ENCODE peak calls at places on chromosomes 4 and X, in ten cellular contexts. One of them, this sample, is unnamed.

GRCh38 chr4:7130610-7131211 is 61.6 kb upstream of the SORCS2 start:
- DNase-seq in kidney: no peak
- DNase-seq in fibroblast of mammary gland: no peak
- DNase-seq in heart left ventricle: no peak
- DNase-seq in thyroid gland: no peak
- DNase-seq in nephron progenitor cell: no peak
- DNase-seq in fibroblast of the aortic adventitia: no peak
- DNase-seq in CD4-positive, alpha-beta T cell: no peak
- DNase-seq in cardiac fibroblast: no peak
- DNase-seq in activated CD8-positive, alpha-beta T cell treated with anti-CD3 and anti-CD28 coated beads for 36 hours: no peak
- DNase-seq in this sample: no peak

GRCh38 chr4:80071643-80072606 is 1.1 kb downstream of the ANTXR2 start:
- DNase-seq in cardiac fibroblast: peak; percentile 49
- DNase-seq in fibroblast of the aortic adventitia: peak; percentile 46
- DNase-seq in heart left ventricle: peak; percentile 49
- DNase-seq in CD4-positive, alpha-beta T cell: peak; percentile 41
- DNase-seq in fibroblast of mammary gland: no peak
- DNase-seq in nephron progenitor cell: peak; percentile 63
- DNase-seq in kidney: peak; percentile 82
- DNase-seq in thyroid gland: peak; percentile 29
- DNase-seq in activated CD8-positive, alpha-beta T cell treated with anti-CD3 and anti-CD28 coated beads for 36 hours: peak; percentile 80
- DNase-seq in this sample: peak; percentile 69

GRCh38 chr4:8281519-8282133 is 12.1 kb downstream of the HTRA3 start:
- DNase-seq in heart left ventricle: peak; percentile 66
- DNase-seq in CD4-positive, alpha-beta T cell: no peak
- DNase-seq in nephron progenitor cell: no peak
- DNase-seq in cardiac fibroblast: peak; percentile 87
- DNase-seq in fibroblast of mammary gland: peak; percentile 69
- DNase-seq in thyroid gland: no peak
- DNase-seq in fibroblast of the aortic adventitia: peak; percentile 93
- DNase-seq in kidney: peak; percentile 70
- DNase-seq in activated CD8-positive, alpha-beta T cell treated with anti-CD3 and anti-CD28 coated beads for 36 hours: no peak
- DNase-seq in this sample: peak; percentile 59

GRCh38 chr4:70397580-70397979 is at the start of gene OPRPN:
- DNase-seq in activated CD8-positive, alpha-beta T cell treated with anti-CD3 and anti-CD28 coated beads for 36 hours: no peak
- DNase-seq in heart left ventricle: no peak
- DNase-seq in thyroid gland: no peak
- DNase-seq in nephron progenitor cell: no peak
- DNase-seq in fibroblast of mammary gland: no peak
- DNase-seq in CD4-positive, alpha-beta T cell: no peak
- DNase-seq in cardiac fibroblast: no peak
- DNase-seq in kidney: no peak
- DNase-seq in fibroblast of the aortic adventitia: no peak
- DNase-seq in this sample: no peak

GRCh38 chrX:70479970-70480659 is 35.5 kb downstream of the DLG3 start:
- DNase-seq in activated CD8-positive, alpha-beta T cell treated with anti-CD3 and anti-CD28 coated beads for 36 hours: no peak
- DNase-seq in nephron progenitor cell: no peak
- DNase-seq in fibroblast of the aortic adventitia: no peak
- DNase-seq in thyroid gland: peak; percentile 41
- DNase-seq in kidney: no peak
- DNase-seq in cardiac fibroblast: peak; percentile 23
- DNase-seq in CD4-positive, alpha-beta T cell: no peak
- DNase-seq in fibroblast of mammary gland: peak; percentile 41
- DNase-seq in heart left ventricle: peak; percentile 6
- DNase-seq in this sample: no peak

GRCh38 chr4:54659213-54660144 is 1.7 kb downstream of the KIT start:
- DNase-seq in fibroblast of the aortic adventitia: peak; percentile 4
- DNase-seq in cardiac fibroblast: peak; percentile 18
- DNase-seq in CD4-positive, alpha-beta T cell: no peak
- DNase-seq in heart left ventricle: no peak
- DNase-seq in kidney: no peak
- DNase-seq in thyroid gland: peak; percentile 72
- DNase-seq in fibroblast of mammary gland: peak; percentile 25
- DNase-seq in activated CD8-positive, alpha-beta T cell treated with anti-CD3 and anti-CD28 coated beads for 36 hours: peak; percentile 12
- DNase-seq in nephron progenitor cell: peak; percentile 53
- DNase-seq in this sample: no peak

GRCh38 chr4:15676039-15676438 is 5.6 kb upstream of the FAM200B start:
- DNase-seq in kidney: no peak
- DNase-seq in cardiac fibroblast: no peak
- DNase-seq in fibroblast of mammary gland: no peak
- DNase-seq in nephron progenitor cell: no peak
- DNase-seq in fibroblast of the aortic adventitia: no peak
- DNase-seq in heart left ventricle: no peak
- DNase-seq in CD4-positive, alpha-beta T cell: no peak
- DNase-seq in activated CD8-positive, alpha-beta T cell treated with anti-CD3 and anti-CD28 coated beads for 36 hours: no peak
- DNase-seq in thyroid gland: no peak
- DNase-seq in this sample: no peak

GRCh38 chr4:72063726-72064125 is 31.9 kb downstream of the NPFFR2 start:
- DNase-seq in thyroid gland: no peak
- DNase-seq in fibroblast of mammary gland: no peak
- DNase-seq in cardiac fibroblast: no peak
- DNase-seq in nephron progenitor cell: no peak
- DNase-seq in kidney: no peak
- DNase-seq in heart left ventricle: no peak
- DNase-seq in CD4-positive, alpha-beta T cell: no peak
- DNase-seq in fibroblast of the aortic adventitia: no peak
- DNase-seq in activated CD8-positive, alpha-beta T cell treated with anti-CD3 and anti-CD28 coated beads for 36 hours: no peak
- DNase-seq in this sample: no peak

GRCh38 chr4:38837849-38838248 is 18.8 kb downstream of the TLR6 start:
- DNase-seq in heart left ventricle: no peak
- DNase-seq in CD4-positive, alpha-beta T cell: no peak
- DNase-seq in cardiac fibroblast: peak; percentile 60
- DNase-seq in fibroblast of mammary gland: peak; percentile 56
- DNase-seq in nephron progenitor cell: no peak
- DNase-seq in activated CD8-positive, alpha-beta T cell treated with anti-CD3 and anti-CD28 coated beads for 36 hours: no peak
- DNase-seq in thyroid gland: no peak
- DNase-seq in kidney: no peak
- DNase-seq in fibroblast of the aortic adventitia: peak; percentile 37
- DNase-seq in this sample: no peak

GRCh38 chrX:135688137-135688536 is 25.3 kb upstream of the CT45A1 start:
- DNase-seq in heart left ventricle: no peak
- DNase-seq in activated CD8-positive, alpha-beta T cell treated with anti-CD3 and anti-CD28 coated beads for 36 hours: no peak
- DNase-seq in thyroid gland: no peak
- DNase-seq in cardiac fibroblast: no peak
- DNase-seq in kidney: no peak
- DNase-seq in fibroblast of the aortic adventitia: no peak
- DNase-seq in fibroblast of mammary gland: no peak
- DNase-seq in CD4-positive, alpha-beta T cell: no peak
- DNase-seq in nephron progenitor cell: no peak
- DNase-seq in this sample: no peak
- TF ChIP-seq CTCF in heart left ventricle: no peak
- TF ChIP-seq CTCF in activated CD8-positive, alpha-beta T cell treated with anti-CD3 and anti-CD28 coated beads for 36 hours: no peak
- TF ChIP-seq CTCF in thyroid gland: no peak
- TF ChIP-seq CTCF in cardiac fibroblast: peak; percentile 10
- TF ChIP-seq CTCF in kidney: no peak
- TF ChIP-seq CTCF in fibroblast of the aortic adventitia: no peak
- TF ChIP-seq CTCF in fibroblast of mammary gland: no peak
- TF ChIP-seq CTCF in CD4-positive, alpha-beta T cell: no peak
- TF ChIP-seq CTCF in nephron progenitor cell: no peak
- TF ChIP-seq CTCF in this sample: no peak

GRCh38 chrX:150361777-150362351 is 1.3 kb upstream of the MAMLD1 start:
- DNase-seq in thyroid gland: peak; percentile 31
- DNase-seq in activated CD8-positive, alpha-beta T cell treated with anti-CD3 and anti-CD28 coated beads for 36 hours: peak; percentile 33
- DNase-seq in fibroblast of mammary gland: no peak
- DNase-seq in nephron progenitor cell: peak; percentile 22
- DNase-seq in CD4-positive, alpha-beta T cell: no peak
- DNase-seq in fibroblast of the aortic adventitia: peak; percentile 12
- DNase-seq in kidney: peak; percentile 85
- DNase-seq in cardiac fibroblast: no peak
- DNase-seq in heart left ventricle: no peak
- DNase-seq in this sample: peak; percentile 39

GRCh38 chrX:150363561-150364346 is 637 bp downstream of the MAMLD1 start:
- DNase-seq in heart left ventricle: no peak
- DNase-seq in cardiac fibroblast: peak; percentile 49
- DNase-seq in thyroid gland: peak; percentile 8
- DNase-seq in kidney: peak; percentile 82
- DNase-seq in fibroblast of mammary gland: peak; percentile 37
- DNase-seq in nephron progenitor cell: peak; percentile 32
- DNase-seq in fibroblast of the aortic adventitia: peak; percentile 30
- DNase-seq in activated CD8-positive, alpha-beta T cell treated with anti-CD3 and anti-CD28 coated beads for 36 hours: peak; percentile 33
- DNase-seq in CD4-positive, alpha-beta T cell: no peak
- DNase-seq in this sample: peak; percentile 47

GRCh38 chrX:150362599-150363481 is at the start of gene MAMLD1:
- DNase-seq in cardiac fibroblast: peak; percentile 80
- DNase-seq in nephron progenitor cell: peak; percentile 53
- DNase-seq in activated CD8-positive, alpha-beta T cell treated with anti-CD3 and anti-CD28 coated beads for 36 hours: peak; percentile 63
- DNase-seq in kidney: peak; percentile 91
- DNase-seq in CD4-positive, alpha-beta T cell: peak; percentile 32
- DNase-seq in fibroblast of the aortic adventitia: peak; percentile 77
- DNase-seq in fibroblast of mammary gland: peak; percentile 74
- DNase-seq in thyroid gland: peak; percentile 64
- DNase-seq in heart left ventricle: peak; percentile 76
- DNase-seq in this sample: peak; percentile 76

GRCh38 chrX:150360331-150360730 is 2.8 kb upstream of the MAMLD1 start:
- DNase-seq in activated CD8-positive, alpha-beta T cell treated with anti-CD3 and anti-CD28 coated beads for 36 hours: no peak
- DNase-seq in kidney: no peak
- DNase-seq in cardiac fibroblast: no peak
- DNase-seq in heart left ventricle: no peak
- DNase-seq in fibroblast of mammary gland: no peak
- DNase-seq in CD4-positive, alpha-beta T cell: no peak
- DNase-seq in nephron progenitor cell: no peak
- DNase-seq in thyroid gland: no peak
- DNase-seq in fibroblast of the aortic adventitia: no peak
- DNase-seq in this sample: no peak

DNA sequence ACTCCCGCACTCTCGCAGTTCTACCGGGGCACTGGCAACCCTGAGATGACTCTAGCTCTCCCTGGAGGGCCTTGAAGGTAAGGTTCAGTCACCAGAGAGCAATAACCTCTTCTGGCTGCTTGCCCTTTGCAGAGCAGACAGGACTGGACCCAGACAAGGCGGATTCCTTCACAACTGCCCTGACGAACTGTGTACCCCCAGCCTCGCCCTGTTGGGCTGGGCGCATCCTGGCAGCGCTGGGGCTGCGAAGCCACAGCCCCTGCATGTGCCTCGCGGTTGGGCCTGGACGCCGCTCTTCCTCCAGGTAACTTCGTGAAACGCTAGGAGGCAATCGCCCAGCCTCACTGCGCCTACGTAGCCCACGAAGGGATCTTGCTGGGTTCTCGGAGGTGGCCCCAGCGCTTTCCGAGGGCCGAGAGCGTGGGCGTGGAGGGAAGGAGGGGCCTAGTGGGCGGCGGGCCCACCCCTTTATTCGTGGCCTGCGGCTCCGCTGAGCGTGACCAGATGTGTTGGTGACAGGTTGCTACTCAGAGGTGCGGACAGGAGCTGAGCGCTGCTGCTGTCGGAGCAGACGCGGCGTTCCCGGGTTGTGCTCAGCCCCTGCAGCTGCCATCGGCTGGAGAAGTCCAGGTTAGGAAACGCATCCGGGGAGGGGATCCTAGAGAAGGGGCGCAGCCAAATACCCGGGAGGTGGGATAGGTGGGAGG is 1.9 kb upstream of the MAMLD1 start:
- DNase-seq in nephron progenitor cell: peak; percentile 25
- DNase-seq in thyroid gland: peak; percentile 14
- DNase-seq in kidney: peak; percentile 73
- DNase-seq in cardiac fibroblast: no peak
- DNase-seq in activated CD8-positive, alpha-beta T cell treated with anti-CD3 and anti-CD28 coated beads for 36 hours: peak; percentile 48
- DNase-seq in fibroblast of the aortic adventitia: no peak
- DNase-seq in heart left ventricle: no peak
- DNase-seq in fibroblast of mammary gland: no peak
- DNase-seq in CD4-positive, alpha-beta T cell: no peak
- DNase-seq in this sample: peak; percentile 38
- TF ChIP-seq CTCF in nephron progenitor cell: no peak
- TF ChIP-seq CTCF in thyroid gland: no peak
- TF ChIP-seq CTCF in kidney: peak; percentile 3
- TF ChIP-seq CTCF in cardiac fibroblast: no peak
- TF ChIP-seq CTCF in activated CD8-positive, alpha-beta T cell treated with anti-CD3 and anti-CD28 coated beads for 36 hours: no peak
- TF ChIP-seq CTCF in fibroblast of the aortic adventitia: no peak
- TF ChIP-seq CTCF in heart left ventricle: no peak
- TF ChIP-seq CTCF in fibroblast of mammary gland: no peak
- TF ChIP-seq CTCF in CD4-positive, alpha-beta T cell: no peak
- TF ChIP-seq CTCF in this sample: no peak

DNA sequence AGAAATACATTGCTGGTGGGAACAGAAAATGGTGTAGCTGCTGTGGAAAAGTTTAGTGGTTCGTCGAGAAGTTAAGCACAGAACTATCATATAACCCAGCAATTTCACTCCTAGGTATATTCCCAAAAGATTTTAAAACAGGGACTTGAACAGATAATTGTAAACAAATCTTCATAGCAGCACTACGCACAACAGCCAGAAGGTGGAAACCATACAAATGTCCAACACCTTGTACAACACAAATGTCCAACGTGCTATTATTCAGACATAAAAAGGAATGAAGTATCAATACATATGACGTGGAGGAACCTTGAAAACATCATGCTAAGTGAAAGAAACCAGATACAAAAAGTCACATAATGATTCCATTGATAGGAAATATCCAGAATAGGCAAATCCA is 37.9 kb downstream of the CUL4B start:
- DNase-seq in kidney: no peak
- DNase-seq in cardiac fibroblast: no peak
- DNase-seq in nephron progenitor cell: no peak
- DNase-seq in thyroid gland: no peak
- DNase-seq in heart left ventricle: no peak
- DNase-seq in fibroblast of mammary gland: no peak
- DNase-seq in activated CD8-positive, alpha-beta T cell treated with anti-CD3 and anti-CD28 coated beads for 36 hours: no peak
- DNase-seq in CD4-positive, alpha-beta T cell: no peak
- DNase-seq in fibroblast of the aortic adventitia: no peak
- DNase-seq in this sample: no peak
- TF ChIP-seq CTCF in kidney: no peak
- TF ChIP-seq CTCF in cardiac fibroblast: no peak
- TF ChIP-seq CTCF in nephron progenitor cell: no peak
- TF ChIP-seq CTCF in thyroid gland: no peak
- TF ChIP-seq CTCF in heart left ventricle: no peak
- TF ChIP-seq CTCF in fibroblast of mammary gland: no peak
- TF ChIP-seq CTCF in activated CD8-positive, alpha-beta T cell treated with anti-CD3 and anti-CD28 coated beads for 36 hours: no peak
- TF ChIP-seq CTCF in CD4-positive, alpha-beta T cell: no peak
- TF ChIP-seq CTCF in fibroblast of the aortic adventitia: no peak
- TF ChIP-seq CTCF in this sample: no peak

GRCh38 chr4:116469582-116469981 is 615.8 kb downstream of the TRAM1L1 start:
- DNase-seq in fibroblast of the aortic adventitia: no peak
- DNase-seq in heart left ventricle: no peak
- DNase-seq in kidney: no peak
- DNase-seq in activated CD8-positive, alpha-beta T cell treated with anti-CD3 and anti-CD28 coated beads for 36 hours: no peak
- DNase-seq in fibroblast of mammary gland: no peak
- DNase-seq in CD4-positive, alpha-beta T cell: no peak
- DNase-seq in cardiac fibroblast: no peak
- DNase-seq in nephron progenitor cell: no peak
- DNase-seq in thyroid gland: no peak
- DNase-seq in this sample: no peak
- TF ChIP-seq CTCF in fibroblast of the aortic adventitia: no peak
- TF ChIP-seq CTCF in heart left ventricle: no peak
- TF ChIP-seq CTCF in kidney: no peak
- TF ChIP-seq CTCF in activated CD8-positive, alpha-beta T cell treated with anti-CD3 and anti-CD28 coated beads for 36 hours: no peak
- TF ChIP-seq CTCF in fibroblast of mammary gland: no peak
- TF ChIP-seq CTCF in CD4-positive, alpha-beta T cell: no peak
- TF ChIP-seq CTCF in cardiac fibroblast: no peak
- TF ChIP-seq CTCF in nephron progenitor cell: no peak
- TF ChIP-seq CTCF in thyroid gland: no peak
- TF ChIP-seq CTCF in this sample: no peak